ENCODE peak calls at places on chromosomes 12 and 14, in eight cellular contexts. F, E, S, B, T, C, J and O are unnamed samples.

GRCh38 chr14:103692871-103693270 is 22.4 kb downstream of the XRCC3 start:
- DNase-seq in F (no peak), E (no peak), S (no peak), B (no peak), T (no peak), C (no peak), J (no peak), O (no peak)

GRCh38 chr12:10501031-10501430 is 4.7 kb upstream of the EIF2S3B start:
- DNase-seq in F (no peak), E (no peak), S (no peak), B (no peak), T (no peak), C (no peak), J (no peak), O (no peak)

GRCh38 chr12:46531804-46532203 is 159.2 kb upstream of the SLC38A2 start:
- DNase-seq in F (no peak), E (no peak), S (no peak), B (no peak), T (no peak), C (no peak), J (no peak), O (no peak)

GRCh38 chr12:53229454-53229853 is 2.6 kb downstream of the RARG start:
- DNase-seq in F (no peak), E (no peak), S (no peak), B (no peak), T (no peak), C (no peak), J (no peak), O (no peak)

GRCh38 chr12:30417697-30418231 is 277.9 kb downstream of the IPO8 start:
- DNase-seq in F (no peak), E (no peak), S (no peak), B (no peak), T (no peak), C (no peak), J (no peak), O (no peak)

GRCh38 chr12:132398386-132398991 is 69.1 kb upstream of the GALNT9 start:
- DNase-seq in F (no peak), E (no peak), S (no peak), B (no peak), T (no peak), C (no peak), J (no peak), O (no peak)

GRCh38 chr14:101733211-101733610 is 28.3 kb upstream of the PPP2R5C start:
- DNase-seq in F (no peak), E (no peak), S (no peak), B (no peak), T (no peak), C (no peak), J (no peak), O (no peak)

GRCh38 chr14:97143456-97143855 is 346.3 kb downstream of the VRK1 start:
- DNase-seq in F (no peak), E (no peak), S (no peak), B (no peak), T (no peak), C (no peak), J (no peak), O (no peak)

GRCh38 chr12:111318450-111318849 is 50.4 kb downstream of the PHETA1 start:
- DNase-seq in F (no peak), E (no peak), S (no peak), B (no peak), T (no peak), C (no peak), J (no peak), O (no peak)

GRCh38 chr12:95548056-95548538 is 3.2 kb downstream of the USP44 start:
- DNase-seq in F (no peak), E (peak), S (peak), B (peak), T (peak), C (no peak), J (peak), O (no peak)

GRCh38 chr12:92288533-92288932 is 142.9 kb upstream of the BTG1 start:
- DNase-seq in F (no peak), E (no peak), S (no peak), B (no peak), T (no peak), C (no peak), J (no peak), O (no peak)

GRCh38 chr14:69325086-69325485 is 65.1 kb downstream of the GALNT16 start:
- DNase-seq in F (no peak), E (no peak), S (no peak), B (no peak), T (no peak), C (no peak), J (no peak), O (no peak)

GRCh38 chr12:15996254-15996653 is 85.1 kb downstream of the DERA start:
- DNase-seq in F (no peak), E (no peak), S (peak), B (no peak), T (no peak), C (no peak), J (no peak), O (no peak)

GRCh38 chr12:12333980-12334709 is 15.9 kb downstream of the MANSC1 start:
- DNase-seq in F (peak), E (peak), S (peak), B (peak), T (peak), C (peak), J (peak), O (peak)

GRCh38 chr14:91867316-91867988 is at the start of gene TC2N:
- DNase-seq in F (no peak), E (peak), S (no peak), B (peak), T (peak), C (no peak), J (peak), O (no peak)

GRCh38 chr14:67268456-67269115 is 27.4 kb downstream of the PALS1 start:
- DNase-seq in F (no peak), E (no peak), S (no peak), B (no peak), T (no peak), C (no peak), J (no peak), O (no peak)